ENCODE peak calls at places on chromosomes 3 and 15, in six cellular contexts. F is H7, E is spleen, U is right atrium auricular region, H is mucosa of descending colon, V is endothelial cell of umbilical vein. O is an unnamed sample.

GRCh38 chr3:138944842-138945645 is 1.9 kb downstream of the FOXL2 start:
- DNase-seq in V (no peak), F (peak; percentile 83), U (no peak), H (no peak), E (peak; percentile 76), O (no peak)

GRCh38 chr3:50652709-50653108 is 22.0 kb upstream of the DOCK3 start:
- DNase-seq in U (no peak), H (no peak), F (peak; percentile 76), E (peak; percentile 82), V (peak; percentile 17), O (peak; percentile 50)

GRCh38 chr3:188185717-188186236 is 31.8 kb downstream of the LPP start:
- DNase-seq in E (peak; percentile 78), F (no peak), H (no peak), U (no peak), V (no peak), O (no peak)

GRCh38 chr15:91271565-91272153 is 171.6 kb downstream of the SV2B start:
- DNase-seq in E (no peak), H (no peak), F (peak; percentile 67), V (peak; percentile 66), U (peak; percentile 68), O (peak; percentile 51)

GRCh38 chr15:26028086-26028740 is 165.1 kb upstream of the ATP10A start:
- DNase-seq in U (no peak), F (no peak), V (no peak), H (no peak), E (no peak), O (no peak)

GRCh38 chr3:98884675-98885371 is 16.7 kb downstream of the DCBLD2 start:
- DNase-seq in F (no peak), E (no peak), U (no peak), V (peak; percentile 49), H (no peak), O (no peak)

GRCh38 chr3:79217096-79217495 is 550.7 kb downstream of the ROBO1 start:
- DNase-seq in E (no peak), V (no peak), F (no peak), H (no peak), U (no peak), O (no peak)

GRCh38 chr3:77348244-77348855 is 308.5 kb downstream of the ROBO2 start:
- DNase-seq in E (no peak), H (no peak), F (no peak), V (peak; percentile 9), U (no peak), O (no peak)

GRCh38 chr15:72176743-72177142 is 20.8 kb downstream of the GRAMD2A start:
- DNase-seq in E (no peak), V (no peak), F (no peak), H (no peak), U (no peak), O (no peak)

GRCh38 chr3:185995352-185995751 is 57.5 kb upstream of the TRA2B start:
- DNase-seq in E (no peak), H (no peak), U (no peak), V (no peak), F (no peak), O (no peak)

GRCh38 chr15:81304226-81304625 is 19.7 kb downstream of the STARD5 start:
- DNase-seq in F (no peak), U (peak; percentile 73), V (no peak), E (no peak), H (no peak), O (no peak)

GRCh38 chr3:70970136-70970535 is 613.4 kb downstream of the FOXP1 start:
- DNase-seq in V (no peak), H (no peak), E (no peak), U (no peak), F (no peak), O (no peak)

GRCh38 chr3:19149388-19149787 is 1.1 kb downstream of the KCNH8 start:
- DNase-seq in H (no peak), V (no peak), U (no peak), F (peak; percentile 48), E (no peak), O (peak; percentile 40)

GRCh38 chr3:116663161-116663885 is 46.3 kb upstream of the TUSC7 start:
- DNase-seq in U (no peak), H (no peak), V (no peak), F (peak; percentile 25), E (no peak), O (no peak)

GRCh38 chr3:139225551-139225950 is 118.3 kb upstream of the MRPS22 start:
- DNase-seq in E (no peak), F (no peak), H (no peak), V (no peak), U (no peak), O (no peak)

GRCh38 chr3:31106912-31107311 is 212.5 kb upstream of the GADL1 start:
- DNase-seq in F (no peak), U (no peak), V (no peak), H (no peak), E (no peak), O (no peak)

GRCh38 chr3:185677146-185677829 is 91.2 kb downstream of the SENP2 start:
- DNase-seq in H (no peak), V (peak; percentile 81), F (peak; percentile 69), E (no peak), U (no peak), O (no peak)

GRCh38 chr15:100334456-100334855 is 7.3 kb downstream of the ADAMTS17 start:
- DNase-seq in F (no peak), U (no peak), E (no peak), V (no peak), H (no peak), O (no peak)

GRCh38 chr3:152961323-152961722 is 126.4 kb downstream of the P2RY1 start:
- DNase-seq in U (no peak), E (no peak), V (peak; percentile 52), H (no peak), F (peak; percentile 14), O (no peak)

GRCh38 chr3:134838599-134838998 is 43.5 kb downstream of the EPHB1 start:
- DNase-seq in H (no peak), E (no peak), V (no peak), F (no peak), U (no peak), O (no peak)

GRCh38 chr3:106326941-106327765 is 458.3 kb upstream of the CBLB start:
- DNase-seq in H (no peak), U (no peak), E (no peak), V (peak; percentile 49), F (no peak), O (no peak)

GRCh38 chr3:183564046-183564445 is 8.5 kb upstream of the KLHL6 start:
- DNase-seq in F (no peak), U (no peak), E (no peak), H (no peak), V (peak; percentile 17), O (no peak)

GRCh38 chr3:122405015-122405414 is 10.8 kb downstream of the WDR5B start:
- DNase-seq in E (no peak), H (no peak), V (no peak), U (no peak), F (no peak), O (no peak)

GRCh38 chr3:63918321-63918720 is 6.1 kb upstream of the SCAANT1 start:
- DNase-seq in E (no peak), F (no peak), H (no peak), V (no peak), U (no peak), O (no peak)

GRCh38 chr3:62688050-62688449 is 187.2 kb downstream of the CADPS start:
- DNase-seq in E (no peak), H (no peak), V (no peak), U (no peak), F (no peak), O (no peak)

GRCh38 chr3:184756151-184756681 is 44.4 kb upstream of the MAGEF1 start:
- DNase-seq in E (peak; percentile 68), H (no peak), F (peak; percentile 74), V (no peak), U (no peak), O (no peak)

DNA sequence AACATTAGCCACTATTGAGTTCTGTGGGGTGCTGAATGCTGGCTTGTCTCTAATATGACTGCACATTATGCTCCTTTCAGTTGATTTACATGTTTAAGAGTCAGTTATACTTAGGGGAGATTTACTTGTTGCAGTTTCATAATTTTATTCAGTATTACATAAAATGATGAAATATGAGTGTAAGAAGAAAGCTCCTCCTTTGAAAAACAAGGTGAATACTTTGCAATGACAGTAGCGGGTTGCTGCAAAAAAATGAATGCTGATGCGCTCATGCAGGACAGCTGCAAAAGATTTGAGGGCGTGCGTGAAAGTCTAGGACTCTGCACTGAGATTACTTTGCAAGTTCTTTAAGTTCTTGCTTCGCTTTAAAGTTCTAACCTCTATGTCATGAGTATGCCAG is 22.6 kb downstream of the SENP5 start:
- DNase-seq in U (no peak), V (no peak), F (no peak), H (no peak), E (no peak), O (no peak)
- H3K36me3 ChIP-seq in U (peaks cover 10% of the 10 kb centered on the region), V (peaks cover 4% of the 10 kb centered on the region), F (peaks cover 3% of the 10 kb centered on the region), H (no peaks in the 10 kb centered on the region), E (no peaks in the 10 kb centered on the region), O (peaks cover 4% of the 10 kb centered on the region)

GRCh38 chr15:57538822-57539221 is 52.9 kb upstream of the MYZAP start:
- DNase-seq in E (no peak), V (no peak), F (no peak), U (no peak), H (no peak), O (no peak)
- H3K36me3 ChIP-seq in E (no peaks in the 10 kb centered on the region), V (no peaks in the 10 kb centered on the region), F (peaks cover 18% of the 10 kb centered on the region), U (no peaks in the 10 kb centered on the region), H (no peaks in the 10 kb centered on the region), O (no peaks in the 10 kb centered on the region)

GRCh38 chr15:84645997-84646396 is 8.1 kb downstream of the WDR73 start:
- DNase-seq in E (no peak), U (no peak), V (no peak), F (no peak), H (no peak), O (no peak)
- H3K36me3 ChIP-seq in E (no peaks in the 10 kb centered on the region), U (peaks cover 93% of the 10 kb centered on the region), V (peaks cover 43% of the 10 kb centered on the region), F (peaks cover 42% of the 10 kb centered on the region), H (peaks cover 5% of the 10 kb centered on the region), O (peaks cover 88% of the 10 kb centered on the region)

GRCh38 chr3:73148207-73148606 is 86.7 kb downstream of the EBLN2 start:
- DNase-seq in F (no peak), U (peak; percentile 34), V (peak; percentile 69), E (no peak), H (no peak), O (no peak)

GRCh38 chr3:73144828-73145227 is 83.4 kb downstream of the EBLN2 start:
- DNase-seq in E (no peak), F (no peak), H (no peak), U (no peak), V (no peak), O (no peak)

GRCh38 chr3:73148653-73149052 is 87.2 kb downstream of the EBLN2 start:
- DNase-seq in H (no peak), U (no peak), E (no peak), V (no peak), F (no peak), O (no peak)

DNA sequence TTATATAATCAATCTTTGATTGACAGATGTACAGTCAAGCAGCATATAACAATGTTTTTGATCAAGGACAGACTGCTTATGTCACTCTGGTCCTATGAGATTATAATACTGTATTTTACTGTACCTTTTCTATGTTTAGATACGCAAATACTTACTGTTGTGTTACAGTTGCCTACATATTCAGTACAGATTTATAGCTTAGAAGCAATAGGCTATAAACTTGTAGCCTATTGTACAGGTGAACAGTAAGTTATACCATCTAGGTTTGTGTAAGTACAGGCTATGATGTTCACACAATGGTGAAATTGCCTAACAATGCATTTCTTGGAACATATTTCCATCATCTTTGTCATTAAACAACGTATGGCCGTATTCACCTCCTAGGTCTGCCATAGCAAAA is 88.9 kb downstream of the EBLN2 start:
- DNase-seq in E (no peak), F (no peak), V (no peak), U (no peak), H (no peak), O (no peak)
- H3K36me3 ChIP-seq in E (no peaks in the 10 kb centered on the region), F (no peaks in the 10 kb centered on the region), V (no peaks in the 10 kb centered on the region), U (no peaks in the 10 kb centered on the region), H (no peaks in the 10 kb centered on the region), O (no peaks in the 10 kb centered on the region)

O was measured in naive thymus-derived CD4-positive, alpha-beta T cell.